ENCODE peak calls at places on chromosomes 7 and 10, in ten cellular contexts. Y is IMR-90, R is keratinocyte, H is GM23248, J is mammary epithelial cell, B is PC-3, V is fibroblast of lung, E is SK-N-SH, W is mesendoderm, P is hepatocyte. X is an unnamed sample.

GRCh38 chr7:158257516-158258410 is 329.9 kb downstream of the PTPRN2 start:
- DNase-seq in R (no peak), E (no peak), J (no peak), H (no peak), V (no peak), Y (no peak), P (no peak), B (no peak), W (no peak), X (no peak)

GRCh38 chr7:125491137-125491536 is 561.5 kb upstream of the POT1 start:
- DNase-seq in E (no peak), Y (no peak), V (no peak), H (no peak), R (no peak), J (no peak), P (no peak), W (no peak), B (peak; percentile 57), X (no peak)

GRCh38 chr10:71319042-71319799 is at the start of gene SLC29A3:
- DNase-seq in R (peak; percentile 38), P (peak; percentile 93), H (peak; percentile 92), W (peak; percentile 90), V (peak; percentile 71), B (peak; percentile 79), Y (peak; percentile 70), E (peak; percentile 93), J (peak; percentile 74), X (peak; percentile 94)

GRCh38 chr7:150982348-150982747 is 4.2 kb upstream of the KCNH2 start:
- DNase-seq in H (no peak), Y (no peak), P (no peak), J (no peak), V (no peak), W (no peak), E (no peak), B (no peak), R (no peak), X (no peak)

GRCh38 chr7:7157177-7157886 is 25.0 kb upstream of the C1GALT1 start:
- DNase-seq in Y (peak; percentile 58), B (peak; percentile 49), R (no peak), H (peak; percentile 84), P (no peak), W (no peak), V (peak; percentile 76), J (peak; percentile 89), E (no peak), X (no peak)

GRCh38 chr10:29834990-29835569 is 200.3 kb upstream of the SVIL start:
- DNase-seq in J (no peak), P (no peak), E (no peak), W (no peak), R (no peak), B (no peak), V (peak; percentile 56), Y (peak; percentile 50), H (peak; percentile 45), X (no peak)

GRCh38 chr10:24448351-24449009 is 239.5 kb downstream of the KIAA1217 start:
- DNase-seq in W (no peak), J (peak; percentile 36), H (peak; percentile 82), P (no peak), Y (peak; percentile 71), R (no peak), B (no peak), V (peak; percentile 26), E (no peak), X (no peak)

GRCh38 chr7:140673063-140673769 is 471 bp downstream of the ADCK2 start:
- DNase-seq in B (peak; percentile 82), J (peak; percentile 56), P (peak; percentile 77), V (no peak), R (no peak), Y (no peak), W (peak; percentile 67), H (peak; percentile 59), E (peak; percentile 89), X (peak; percentile 57)

GRCh38 chr10:78200686-78201085 is 167.0 kb downstream of the RPS24 start:
- DNase-seq in R (no peak), Y (no peak), H (no peak), P (no peak), J (no peak), B (no peak), V (no peak), E (no peak), W (no peak), X (no peak)

GRCh38 chr7:5621776-5622175 is 159.7 kb downstream of the RNF216 start:
- DNase-seq in J (no peak), W (no peak), B (no peak), E (peak; percentile 40), Y (no peak), V (no peak), P (no peak), H (no peak), R (no peak), X (no peak)

GRCh38 chr7:98467570-98468312 is 66.9 kb upstream of the BAIAP2L1 start:
- DNase-seq in E (no peak), R (no peak), P (no peak), Y (no peak), H (no peak), J (no peak), V (no peak), W (no peak), B (no peak), X (no peak)

GRCh38 chr10:127293640-127294039 is 97.2 kb upstream of the INSYN2A start:
- DNase-seq in E (no peak), P (no peak), H (no peak), R (no peak), B (no peak), V (no peak), W (no peak), Y (no peak), J (peak; percentile 16), X (no peak)

GRCh38 chr10:132615346-132616169 is 78.0 kb downstream of the INPP5A start:
- DNase-seq in J (no peak), R (no peak), B (no peak), Y (no peak), H (no peak), V (no peak), W (no peak), E (peak; percentile 14), P (no peak), X (no peak)

GRCh38 chr10:110170142-110170887 is 37.1 kb upstream of the MXI1 start:
- DNase-seq in V (no peak), W (peak; percentile 58), E (no peak), R (no peak), B (no peak), J (no peak), P (no peak), H (no peak), Y (no peak), X (peak; percentile 27)

DNA sequence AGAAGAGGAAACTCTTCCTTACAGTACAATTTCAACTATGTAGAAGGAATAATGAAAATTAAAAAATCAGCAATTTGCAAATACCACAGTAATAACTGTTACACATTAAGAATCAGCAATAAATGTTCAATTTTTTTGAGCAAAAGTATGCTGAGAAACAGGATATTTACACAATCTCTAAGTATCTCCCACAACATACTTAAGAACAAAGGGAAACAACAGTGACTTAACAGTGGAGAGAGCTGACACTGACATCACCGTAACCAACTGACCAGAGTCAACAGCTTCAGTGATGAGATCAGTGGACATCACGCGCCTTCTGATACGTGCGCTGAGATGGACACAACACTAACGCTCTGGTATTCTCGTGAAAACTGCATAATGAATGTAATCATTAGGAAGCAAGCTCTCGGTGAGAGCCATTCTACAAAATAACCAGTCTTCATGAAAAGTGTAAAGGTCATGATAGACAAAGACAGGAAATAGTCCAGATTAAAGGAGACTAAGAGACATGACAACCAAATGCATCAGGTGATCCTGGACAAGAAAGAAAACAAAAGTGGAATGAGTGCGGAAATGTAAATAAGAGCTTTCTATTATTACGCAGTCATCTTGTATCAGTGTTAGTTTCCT is 82.6 kb downstream of the PIP4K2A start:
- DNase-seq in J (no peak), R (no peak), B (no peak), Y (peak; percentile 50), H (no peak), V (no peak), E (no peak), W (no peak), P (no peak), X (no peak)
- H3K4me2 ChIP-seq in J (no peak overlapping the region), R (no peak overlapping the region), B (no peak overlapping the region), Y (no peak overlapping the region), H (no peak overlapping the region), V (no peak overlapping the region), E (no peak overlapping the region), W (no peak overlapping the region), P (no peak overlapping the region), X (no peak overlapping the region)

GRCh38 chr7:14374336-14374735 is 384.9 kb upstream of the ETV1 start:
- DNase-seq in W (no peak), J (no peak), V (no peak), Y (no peak), E (no peak), P (no peak), H (no peak), B (no peak), R (no peak), X (no peak)

GRCh38 chr7:14380881-14381280 is 391.4 kb upstream of the ETV1 start:
- DNase-seq in P (no peak), W (peak; percentile 56), Y (no peak), V (no peak), E (no peak), J (no peak), B (no peak), H (peak; percentile 30), R (no peak), X (no peak)

GRCh38 chr7:14377646-14378266 is 388.3 kb upstream of the ETV1 start:
- DNase-seq in J (no peak), W (no peak), R (no peak), Y (peak; percentile 63), E (no peak), V (peak; percentile 56), H (peak; percentile 85), P (no peak), B (no peak), X (no peak)

GRCh38 chr7:14375998-14376397 is 386.5 kb upstream of the ETV1 start:
- DNase-seq in R (no peak), E (no peak), Y (no peak), B (no peak), V (no peak), W (no peak), J (no peak), P (no peak), H (no peak), X (no peak)

GRCh38 chr7:14376711-14377110 is 387.2 kb upstream of the ETV1 start:
- DNase-seq in W (no peak), H (no peak), P (no peak), R (no peak), B (no peak), Y (no peak), E (no peak), V (no peak), J (no peak), X (peak; percentile 3)
- H3K4me3 ChIP-seq in W (no peak overlapping the region), H (no peak overlapping the region), P (no peak overlapping the region), R (no peak overlapping the region), B (no peak overlapping the region), Y (no peak overlapping the region), E (no peak overlapping the region), V (no peak overlapping the region), J (no peak overlapping the region), X (no peak overlapping the region)

GRCh38 chr7:1922870-1923236 is 252.8 kb downstream of the ELFN1 start:
- DNase-seq in V (peak; percentile 30), J (no peak), H (peak; percentile 42), B (peak; percentile 20), R (no peak), P (no peak), E (no peak), Y (no peak), W (peak; percentile 24), X (no peak)
- H3K4me1 ChIP-seq in V (peaks cover 11% of the 10 kb centered on the region), J (peaks cover 4% of the 10 kb centered on the region), H (peaks cover 22% of the 10 kb centered on the region), B (peaks cover 6% of the 10 kb centered on the region), R (peaks cover 4% of the 10 kb centered on the region), P (no peaks in the 10 kb centered on the region), E (peaks cover 36% of the 10 kb centered on the region), Y (peaks cover 8% of the 10 kb centered on the region), W (no peaks in the 10 kb centered on the region), X (no peaks in the 10 kb centered on the region)

GRCh38 chr7:132655071-132655761 is 78.9 kb upstream of the PLXNA4 start:
- DNase-seq in P (peak; percentile 13), V (peak; percentile 5), Y (no peak), J (no peak), E (no peak), H (peak; percentile 8), R (no peak), B (no peak), W (peak; percentile 85), X (peak; percentile 36)
- H3K4me2 ChIP-seq in P (peak overlapping the region; percentile 59), V (no peak overlapping the region), Y (peak overlapping the region; percentile 39), J (no peak overlapping the region), E (no peak overlapping the region), H (no peak overlapping the region), R (no peak overlapping the region), B (no peak overlapping the region), W (peak overlapping the region; percentile 37), X (peak overlapping the region; percentile 69)